ENCODE peak calls at places on chromosomes 11 and 22, in nine cellular contexts. J is memory B cell, L is GM13976, F is iris pigment epithelial cell, Z is upper lobe of right lung, M is iPS-NIHi11, V is frontal cortex, D is bronchial epithelial cell, Q is chondrocyte. E is an unnamed sample.

GRCh38 chr22:24391836-24392217 is 35.6 kb upstream of the ADORA2A start:
- DNase-seq in L (no peak), Q (no peak), J (no peak), M (no peak), Z (no peak), D (peak), F (peak), V (no peak), E (no peak)

GRCh38 chr11:134126197-134126822 is 57.4 kb downstream of the JAM3 start:
- DNase-seq in D (peak), L (no peak), Q (no peak), M (peak), F (peak), Z (no peak), V (peak), J (no peak), E (no peak)

GRCh38 chr11:113519989-113520613 is 44.9 kb upstream of the DRD2 start:
- DNase-seq in M (no peak), J (no peak), Q (no peak), L (no peak), F (no peak), D (no peak), Z (no peak), V (no peak), E (no peak)

GRCh38 chr11:10605941-10606381 is 37.5 kb upstream of the LYVE1 start:
- DNase-seq in Q (peak), V (no peak), J (no peak), F (peak), L (no peak), M (peak), D (peak), Z (peak), E (no peak)

GRCh38 chr11:76287227-76287626 is 80.9 kb upstream of the WNT11 start:
- DNase-seq in V (no peak), F (no peak), L (no peak), Z (no peak), D (no peak), J (no peak), Q (peak), M (no peak), E (no peak)

GRCh38 chr11:64372802-64373597 is 14.0 kb downstream of the RPS6KA4 start:
- DNase-seq in F (peak), D (peak), V (peak), Z (no peak), Q (no peak), M (peak), L (no peak), J (no peak), E (no peak)

GRCh38 chr11:64766881-64767280 is 7.1 kb upstream of the PYGM start:
- DNase-seq in V (no peak), M (no peak), F (no peak), Q (peak), Z (peak), L (peak), D (no peak), J (no peak), E (no peak)

GRCh38 chr11:122632178-122632824 is 23.2 kb upstream of the UBASH3B start:
- DNase-seq in Q (no peak), F (no peak), D (peak), V (no peak), L (no peak), M (no peak), Z (no peak), J (no peak), E (no peak)

GRCh38 chr11:64318694-64319420 is 936 bp downstream of the PRDX5 start:
- DNase-seq in Q (no peak), J (no peak), D (no peak), F (no peak), L (no peak), M (peak), V (no peak), Z (peak), E (peak)

GRCh38 chr11:86230921-86231320 is 13.6 kb upstream of the EED start:
- DNase-seq in M (no peak), F (no peak), Q (no peak), D (peak), J (no peak), L (no peak), V (no peak), Z (no peak), E (no peak)

GRCh38 chr11:117273550-117274289 is 17.4 kb upstream of the BACE1-AS start:
- DNase-seq in F (peak), Q (no peak), Z (no peak), L (no peak), M (no peak), J (no peak), D (peak), V (no peak), E (no peak)

GRCh38 chr11:10450451-10451398 is 4.3 kb upstream of the AMPD3 start:
- DNase-seq in J (peak), V (peak), Q (no peak), M (peak), Z (peak), F (peak), L (peak), D (peak), E (no peak)

GRCh38 chr11:3104051-3104714 is 47.0 kb upstream of the CARS1 start:
- DNase-seq in M (peak), D (no peak), F (no peak), Q (peak), Z (peak), J (no peak), L (peak), V (no peak), E (peak)

GRCh38 chr11:63999349-64000025 is 13.2 kb downstream of the OTUB1 start:
- DNase-seq in Q (no peak), J (peak), V (no peak), M (peak), F (peak), Z (no peak), D (peak), L (peak), E (peak)

GRCh38 chr11:44789466-44789865 is 62.7 kb downstream of the TSPAN18 start:
- DNase-seq in D (no peak), L (no peak), Z (no peak), Q (no peak), M (no peak), F (no peak), V (no peak), J (no peak), E (no peak)

GRCh38 chr11:17699157-17700114 is 19.9 kb upstream of the MYOD1 start:
- DNase-seq in J (no peak), Q (no peak), F (peak), M (no peak), D (peak), Z (no peak), L (no peak), V (no peak), E (no peak)

GRCh38 chr11:1389932-1390587 is at the start of gene BRSK2:
- DNase-seq in F (no peak), L (no peak), M (no peak), V (peak), Z (no peak), Q (no peak), D (no peak), J (no peak), E (no peak)

GRCh38 chr11:69123593-69124545 is 31.9 kb upstream of the SMIM38 start:
- DNase-seq in L (peak), Z (peak), J (no peak), V (peak), F (no peak), Q (no peak), M (no peak), D (no peak), E (peak)

GRCh38 chr11:86230196-86230813 is 14.2 kb upstream of the EED start:
- DNase-seq in Z (no peak), Q (no peak), M (no peak), V (no peak), L (no peak), D (peak), F (no peak), J (no peak), E (no peak)

GRCh38 chr11:11038339-11039248 is 180.7 kb upstream of the ZBED5 start:
- DNase-seq in L (no peak), D (no peak), Q (no peak), J (no peak), F (no peak), M (no peak), V (no peak), Z (no peak), E (no peak)

GRCh38 chr11:29268733-29269132 is 748.1 kb downstream of the KCNA4 start:
- DNase-seq in Z (no peak), Q (no peak), V (no peak), F (no peak), M (no peak), J (no peak), D (no peak), L (no peak), E (no peak)

GRCh38 chr11:67458266-67458665 is 3.1 kb downstream of the CABP4 start:
- DNase-seq in D (no peak), Q (no peak), Z (no peak), V (no peak), L (no peak), F (no peak), M (no peak), J (no peak), E (no peak)

GRCh38 chr11:78801161-78801884 is 226.7 kb upstream of the NARS2 start:
- DNase-seq in V (no peak), J (no peak), Z (no peak), M (no peak), D (peak), L (no peak), Q (no peak), F (peak), E (no peak)

GRCh38 chr22:41285441-41285819 is 557 bp downstream of the RANGAP1 start:
- DNase-seq in Q (no peak), J (peak), F (peak), M (peak), Z (peak), D (peak), V (no peak), L (peak), E (peak)

GRCh38 chr11:108511851-108512474 is 13.8 kb upstream of the POGLUT3 start:
- DNase-seq in L (no peak), J (no peak), F (peak), M (no peak), Q (no peak), D (peak), V (no peak), Z (no peak), E (no peak)

E was measured in RWPE2.